ENCODE peak calls at places on chromosomes 11 and 22, in four cellular contexts. G is psoas muscle, E is HEK293T, Z is C1 segment of cervical spinal cord. S is an unnamed sample.

GRCh38 chr11:2194877-2195755 is 23.5 kb upstream of the TH start:
- DNase-seq in G (no peak), E (peak), Z (no peak), S (peak)

GRCh38 chr22:32745251-32745995 is 56.1 kb upstream of the TIMP3 start:
- DNase-seq in G (peak), E (no peak), Z (no peak), S (no peak)

GRCh38 chr22:44287121-44287693 is 25.5 kb downstream of the SHISAL1 start:
- DNase-seq in G (no peak), E (no peak), Z (no peak), S (no peak)

GRCh38 chr22:18055619-18056160 is 22.1 kb upstream of the PEX26 start:
- DNase-seq in G (no peak), E (no peak), Z (no peak), S (no peak)

GRCh38 chr22:36221799-36222751 is 17.3 kb downstream of the APOL2 start:
- DNase-seq in G (peak), E (peak), Z (no peak), S (peak)

GRCh38 chr22:44821741-44822425 is 69.5 kb downstream of the ARHGAP8 start:
- DNase-seq in G (no peak), E (no peak), Z (no peak), S (no peak)

GRCh38 chr11:5115339-5115738 is 22.8 kb downstream of the OR52A5 start:
- DNase-seq in G (no peak), E (no peak), Z (no peak), S (no peak)

GRCh38 chr22:21931056-21931455 is 21.6 kb downstream of the PPM1F start:
- DNase-seq in G (no peak), E (no peak), Z (no peak), S (no peak)

GRCh38 chr11:107018902-107019493 is 722 bp upstream of the GUCY1A2 start:
- DNase-seq in G (peak), E (peak), Z (no peak), S (peak)

GRCh38 chr11:102794382-102794781 is 3.6 kb downstream of the MMP1 start:
- DNase-seq in G (no peak), E (peak), Z (no peak), S (peak)

S was measured in HuH-7.